ENCODE peak calls at places on chromosomes 12 and 14, in six cellular contexts. E, W, S, G, I and Q are unnamed samples.

GRCh38 chr12:128871516-128871892 is 18.2 kb downstream of the GLT1D1 start:
- DNase-seq in S (no peak), I (no peak), W (no peak), G (no peak), E (no peak), Q (no peak)

GRCh38 chr12:121505513-121505912 is 75.3 kb downstream of the KDM2B start:
- DNase-seq in G (no peak), S (no peak), E (peak), W (no peak), I (no peak), Q (no peak)

GRCh38 chr14:71482701-71483100 is 449.5 kb upstream of the RGS6 start:
- DNase-seq in W (no peak), G (no peak), S (no peak), E (peak), I (no peak), Q (no peak)

GRCh38 chr14:84420236-84420635 is 1109.7 kb upstream of the FLRT2 start:
- DNase-seq in G (no peak), W (no peak), I (no peak), E (no peak), S (no peak), Q (peak)

GRCh38 chr14:80930836-80931389 is 10.6 kb downstream of the CEP128 start:
- DNase-seq in G (no peak), W (peak), I (no peak), S (peak), E (peak), Q (peak)

GRCh38 chr12:69570000-69570516 is 15.2 kb upstream of the CCT2 start:
- DNase-seq in W (no peak), G (no peak), I (no peak), S (peak), E (peak), Q (peak)

GRCh38 chr12:31728289-31728916 is 418 bp downstream of the AMN1 start:
- DNase-seq in I (no peak), S (no peak), G (no peak), E (no peak), W (peak), Q (no peak)

GRCh38 chr12:47221256-47222023 is 141.7 kb upstream of the AMIGO2 start:
- DNase-seq in W (no peak), G (no peak), E (no peak), I (no peak), S (no peak), Q (no peak)

GRCh38 chr12:66776974-66777373 is 98.1 kb upstream of the GRIP1 start:
- DNase-seq in W (no peak), E (no peak), I (no peak), S (no peak), G (no peak), Q (no peak)

GRCh38 chr12:75662501-75663159 is 151.2 kb upstream of the KRR1 start:
- DNase-seq in G (no peak), S (no peak), W (no peak), E (no peak), I (no peak), Q (no peak)

GRCh38 chr12:40327506-40327905 is 102.7 kb downstream of the LRRK2 start:
- DNase-seq in I (no peak), E (peak), W (no peak), G (no peak), S (no peak), Q (no peak)

GRCh38 chr12:78732481-78732880 is 132.1 kb upstream of the SYT1 start:
- DNase-seq in I (no peak), G (peak), E (no peak), S (no peak), W (no peak), Q (no peak)

GRCh38 chr14:59425322-59425945 is 39.7 kb downstream of the GPR135 start:
- DNase-seq in E (peak), I (no peak), G (no peak), W (no peak), S (no peak), Q (no peak)

GRCh38 chr12:102917026-102917787 is at the start of gene PAH:
- DNase-seq in E (no peak), S (no peak), G (peak), I (no peak), W (peak), Q (no peak)

GRCh38 chr12:67758119-67758873 is 109.8 kb downstream of the DYRK2 start:
- DNase-seq in I (no peak), W (no peak), G (no peak), S (no peak), E (no peak), Q (no peak)

GRCh38 chr14:77574446-77575125 is 41.9 kb downstream of the SPTLC2 start:
- DNase-seq in G (no peak), I (no peak), E (no peak), S (no peak), W (no peak), Q (peak)

GRCh38 chr12:3442397-3442796 is 48.6 kb upstream of the PRMT8 start:
- DNase-seq in G (peak), E (no peak), W (no peak), I (no peak), S (no peak), Q (no peak)

GRCh38 chr12:24034160-24034559 is 84.7 kb upstream of the SOX5 start:
- DNase-seq in I (no peak), S (no peak), G (no peak), E (peak), W (no peak), Q (no peak)

GRCh38 chr12:21559855-21560569 is 33.9 kb downstream of the SPX start:
- DNase-seq in E (peak), S (no peak), I (no peak), G (no peak), W (no peak), Q (no peak)

GRCh38 chr12:131113562-131113961 is 159.9 kb downstream of the ADGRD1 start:
- DNase-seq in W (no peak), E (no peak), G (no peak), S (no peak), I (no peak), Q (no peak)

GRCh38 chr12:111074965-111075364 is 154.6 kb upstream of the MYL2 start:
- DNase-seq in E (no peak), S (no peak), G (no peak), I (no peak), W (no peak), Q (no peak)

GRCh38 chr12:11482955-11483354 is 87.6 kb upstream of the PRB2 start:
- DNase-seq in W (no peak), I (no peak), E (peak), S (no peak), G (no peak), Q (no peak)

GRCh38 chr12:68264864-68265256 is 11.5 kb upstream of the IL22 start:
- DNase-seq in G (no peak), I (no peak), S (peak), E (peak), W (no peak), Q (no peak)

GRCh38 chr12:56469007-56469930 is 891 bp downstream of the SPRYD4 start:
- DNase-seq in S (no peak), G (no peak), W (peak), I (no peak), E (no peak), Q (no peak)

GRCh38 chr12:113391650-113392340 is 11.9 kb downstream of the SDS start:
- DNase-seq in G (no peak), E (no peak), S (no peak), I (no peak), W (no peak), Q (no peak)

GRCh38 chr12:99977550-99977949 is 7.2 kb downstream of the ANKS1B start:
- DNase-seq in G (no peak), S (no peak), I (no peak), E (no peak), W (no peak), Q (no peak)

GRCh38 chr12:131948166-131948712 is 1.5 kb upstream of the EP400 start:
- DNase-seq in W (no peak), S (no peak), I (no peak), G (peak), E (no peak), Q (no peak)

GRCh38 chr14:87615822-87616679 is 376.9 kb downstream of the GALC start:
- DNase-seq in G (peak), E (peak), I (peak), S (no peak), W (peak), Q (peak)

GRCh38 chr14:34449819-34450541 is 12.1 kb downstream of the SPTSSA start:
- DNase-seq in I (no peak), W (no peak), S (no peak), E (no peak), G (no peak), Q (no peak)

GRCh38 chr12:41437578-41437977 is 249.5 kb downstream of the PDZRN4 start:
- DNase-seq in G (no peak), I (no peak), S (no peak), W (no peak), E (no peak), Q (no peak)

GRCh38 chr14:25009891-25010290 is 40.1 kb downstream of the STXBP6 start:
- DNase-seq in G (peak), E (peak), W (no peak), I (no peak), S (no peak), Q (peak)

GRCh38 chr12:79936670-79937069 is 1.8 kb upstream of the PPP1R12A start:
- DNase-seq in G (no peak), W (no peak), E (no peak), I (no peak), S (no peak), Q (no peak)

DNA sequence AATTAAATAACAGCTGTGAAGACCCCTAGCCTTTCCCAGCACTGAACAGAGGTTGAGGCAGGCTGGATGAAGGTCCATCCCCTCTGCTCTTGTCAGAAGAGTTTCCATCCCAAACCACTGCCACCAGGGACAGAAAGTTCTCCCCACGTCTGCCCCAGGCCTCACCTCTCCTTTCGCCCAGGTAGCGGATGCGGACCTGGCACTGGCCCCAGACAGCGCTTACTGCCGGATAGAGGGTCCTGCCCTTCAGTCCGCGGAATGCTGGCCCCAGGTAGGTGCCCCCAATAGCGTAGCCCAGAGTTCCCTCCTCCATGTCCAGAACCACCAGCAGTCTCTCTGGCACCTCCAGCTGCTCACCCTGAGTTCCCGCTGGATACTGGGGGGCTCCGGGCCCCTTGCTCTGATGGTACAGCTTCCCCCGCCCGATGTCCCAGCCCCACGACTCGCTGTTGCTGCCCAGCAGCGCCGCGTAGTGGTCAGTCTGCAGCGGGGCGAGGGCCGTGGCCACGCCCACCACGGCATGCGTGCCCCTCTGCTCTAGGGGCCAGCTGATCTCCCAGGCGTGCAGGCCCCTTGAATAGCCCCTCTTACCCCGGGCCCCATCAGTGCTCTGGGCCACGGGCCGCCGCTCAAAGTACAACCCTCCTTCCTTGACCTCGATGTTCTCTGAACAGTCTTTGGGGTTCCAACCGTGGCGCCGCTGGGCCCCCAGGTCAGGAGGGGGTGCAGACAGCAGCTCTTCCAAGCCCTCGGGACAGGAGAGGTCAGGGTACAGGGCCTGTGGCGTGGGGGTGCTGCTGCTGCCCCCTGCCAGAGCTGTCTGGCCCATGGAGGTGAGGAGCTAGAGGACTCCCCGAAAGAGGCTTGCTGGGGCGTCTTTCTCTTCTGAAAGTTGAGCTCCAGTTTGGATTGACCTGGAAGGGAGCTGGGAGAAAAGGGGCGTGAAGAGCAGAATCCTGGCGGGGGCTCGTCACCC is 742 bp downstream of the SPSB2 start:
- DNase-seq in G (peak), S (no peak), I (peak), E (peak), W (peak), Q (no peak)
- TF ChIP-seq CTCF in G (peak), S (peak), I (peak), E (peak), W (peak), Q (peak)

GRCh38 chr12:81080431-81080983 is 2.6 kb downstream of the ACSS3 start:
- DNase-seq in W (no peak), S (no peak), I (no peak), E (peak), G (no peak), Q (no peak)
- H3K4me3 ChIP-seq in W (no peak), S (no peak), I (peak), E (no peak), G (peak), Q (no peak)

GRCh38 chr14:21795456-21795855 is 121.8 kb upstream of the OR4E1 start:
- DNase-seq in I (no peak), W (no peak), E (no peak), S (no peak), G (no peak), Q (no peak)

GRCh38 chr14:21791749-21792148 is 118.1 kb upstream of the OR4E1 start:
- DNase-seq in G (no peak), W (no peak), I (no peak), E (no peak), S (no peak), Q (no peak)

GRCh38 chr14:21802441-21802840 is 128.8 kb upstream of the OR4E1 start:
- DNase-seq in I (no peak), S (no peak), E (no peak), W (no peak), G (no peak), Q (no peak)

DNA sequence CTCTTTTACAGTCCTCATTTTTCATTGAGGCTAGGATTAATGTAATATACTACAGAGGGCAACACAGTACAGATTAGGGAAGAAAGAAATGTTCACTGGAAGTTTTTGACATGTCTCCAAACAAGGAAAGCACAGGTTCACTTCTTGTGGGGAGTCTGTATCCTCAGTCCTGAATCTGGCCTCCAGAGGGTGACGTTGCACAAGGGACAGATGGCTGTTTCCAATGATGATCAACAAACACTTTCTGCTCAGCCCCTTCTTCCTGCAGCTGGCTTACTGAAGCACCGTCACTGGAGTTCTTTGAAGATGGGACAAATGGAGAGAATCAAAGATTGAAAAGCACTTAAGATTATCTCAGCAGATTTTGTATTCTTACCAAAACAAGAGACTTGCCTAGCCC is 123.3 kb upstream of the OR4E1 start:
- DNase-seq in W (no peak), G (peak), S (no peak), I (no peak), E (no peak), Q (no peak)
- TF ChIP-seq CTCF in W (no peak), G (peak), S (no peak), I (no peak), E (no peak), Q (no peak)

DNA sequence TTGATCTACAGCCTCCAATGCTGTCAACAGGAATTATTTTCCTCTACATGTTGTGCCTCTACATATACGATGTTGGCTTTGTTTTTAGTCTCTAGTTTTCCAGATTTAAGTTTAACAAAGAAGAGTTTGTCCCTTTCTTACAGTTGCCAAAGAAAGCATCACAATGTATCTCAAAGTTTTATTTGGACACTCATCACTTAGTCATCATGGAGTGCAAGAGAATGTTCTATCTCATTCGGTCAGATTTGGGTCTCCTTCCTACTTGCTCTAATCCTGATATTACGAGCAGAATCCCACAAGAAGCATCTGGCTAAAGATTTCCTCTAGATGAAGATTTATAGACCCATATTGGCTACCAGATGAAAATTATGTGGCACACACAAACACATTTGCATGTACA is 326.6 kb downstream of the SLC6A15 start:
- DNase-seq in W (no peak), I (no peak), G (no peak), E (peak), S (no peak), Q (no peak)
- H3K4me3 ChIP-seq in W (no peak), I (no peak), G (no peak), E (no peak), S (no peak), Q (no peak)

DNA sequence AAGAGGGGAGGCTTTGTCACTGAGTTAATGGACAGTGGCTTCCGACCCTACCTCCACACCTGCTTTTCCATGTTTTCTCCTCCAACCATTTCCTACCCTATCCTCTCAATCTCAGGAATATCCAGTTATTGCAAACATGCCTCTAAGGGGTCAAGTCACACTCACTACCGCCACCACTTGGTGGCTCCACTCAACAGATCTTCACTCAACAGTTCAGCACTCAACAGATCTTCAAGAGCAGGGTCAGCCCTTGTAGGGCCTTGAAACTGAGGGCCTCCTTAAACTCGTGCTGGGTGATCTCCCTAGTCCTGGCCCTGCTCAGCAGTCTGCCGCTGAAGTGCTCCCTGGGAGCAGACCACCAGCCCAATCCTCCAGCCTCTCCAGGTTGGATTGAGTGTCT is 14.2 kb downstream of the ZNF641 start:
- DNase-seq in E (no peak), W (no peak), G (peak), S (no peak), I (no peak), Q (no peak)
- TF ChIP-seq CTCF in E (peak), W (no peak), G (peak), S (no peak), I (peak), Q (peak)

GRCh38 chr12:97465012-97465345 is 2.4 kb downstream of the RMST start:
- DNase-seq in S (no peak), G (peak), I (no peak), W (no peak), E (no peak), Q (no peak)
- H3K4me3 ChIP-seq in S (no peak), G (peak), I (peak), W (no peak), E (no peak), Q (no peak)

GRCh38 chr14:21098134-21098891 is at the start of gene ZNF219:
- DNase-seq in W (peak), G (peak), E (peak), I (peak), S (no peak), Q (no peak)
- TF ChIP-seq CTCF in W (no peak), G (no peak), E (peak), I (no peak), S (no peak), Q (no peak)